ENCODE peak calls at places on chromosomes 13 and 19, in five cellular contexts. O is BJ, R is IMR-90, B is OCI-LY7, A is mucosa of descending colon. S is an unnamed sample.
A peak's percentile ranks its signal among the peaks of the same experiment; 100 is the strongest.

GRCh38 chr13:42574011-42574410 is at the start of gene TNFSF11:
- DNase-seq in A (peak; percentile 13), B (no peak), R (no peak), O (no peak), S (no peak)

GRCh38 chr19:17260842-17261325 is 3.7 kb downstream of the USHBP1 start:
- DNase-seq in B (peak; percentile 93), A (peak; percentile 88), O (no peak), R (peak; percentile 64), S (no peak)

GRCh38 chr13:109729031-109729870 is 57.1 kb downstream of the IRS2 start:
- DNase-seq in A (no peak), R (no peak), B (no peak), O (no peak), S (peak; percentile 56)

GRCh38 chr13:112069727-112070300 is 2.9 kb downstream of the SOX1 start:
- DNase-seq in A (no peak), R (no peak), O (no peak), B (no peak), S (no peak)

GRCh38 chr19:53537126-53537522 is 821 bp upstream of the ZNF331 start:
- DNase-seq in R (no peak), A (no peak), O (no peak), B (no peak), S (no peak)

GRCh38 chr13:27168870-27169525 is 2.6 kb downstream of the USP12 start:
- DNase-seq in B (no peak), A (peak; percentile 59), R (peak; percentile 39), O (no peak), S (no peak)

GRCh38 chr19:7857727-7858701 is 16.2 kb downstream of the PRR36 start:
- DNase-seq in A (no peak), B (peak; percentile 67), R (no peak), O (no peak), S (no peak)

GRCh38 chr19:7795555-7796161 is 32.6 kb downstream of the CLEC4M start:
- DNase-seq in O (no peak), A (no peak), R (peak; percentile 78), B (no peak), S (no peak)

GRCh38 chr13:94657167-94657566 is 55.2 kb downstream of the SOX21 start:
- DNase-seq in B (no peak), O (no peak), R (peak; percentile 57), A (no peak), S (no peak)

GRCh38 chr19:29012457-29012856 is 200.5 kb downstream of the UQCRFS1 start:
- DNase-seq in A (no peak), B (no peak), R (no peak), O (no peak), S (no peak)

GRCh38 chr19:16435999-16436650 is 35.6 kb downstream of the EPS15L1 start:
- DNase-seq in R (no peak), A (no peak), B (no peak), O (no peak), S (no peak)

GRCh38 chr13:40667622-40667978 is 1.2 kb upstream of the FOXO1 start:
- DNase-seq in A (peak; percentile 50), R (no peak), O (no peak), B (no peak), S (no peak)

GRCh38 chr13:34719060-34719875 is 222.8 kb upstream of the NBEA start:
- DNase-seq in R (no peak), O (no peak), A (no peak), B (no peak), S (peak; percentile 98)

GRCh38 chr13:110266983-110267382 is 40.0 kb downstream of the COL4A1 start:
- DNase-seq in R (no peak), A (no peak), B (no peak), O (no peak), S (no peak)

GRCh38 chr13:99031725-99032298 is 53.9 kb upstream of the DOCK9 start:
- DNase-seq in A (no peak), B (no peak), O (no peak), R (no peak), S (no peak)

GRCh38 chr19:23065306-23065705 is 51.5 kb upstream of the ZNF730 start:
- DNase-seq in A (no peak), O (no peak), R (no peak), B (no peak), S (no peak)

GRCh38 chr19:23071087-23071511 is 45.7 kb upstream of the ZNF730 start:
- DNase-seq in A (no peak), R (peak; percentile 3), O (no peak), B (no peak), S (no peak)

GRCh38 chr19:23075031-23075733 is 41.6 kb upstream of the ZNF730 start:
- DNase-seq in O (no peak), B (peak; percentile 90), A (peak; percentile 58), R (peak; percentile 72), S (peak; percentile 52)

GRCh38 chr19:23070353-23070781 is 46.5 kb upstream of the ZNF730 start:
- DNase-seq in R (peak; percentile 15), O (no peak), B (no peak), A (peak; percentile 18), S (peak; percentile 13)
- TF ChIP-seq CTCF in R (peak; percentile 35), O (peak; percentile 61), B (peak; percentile 31), A (no peak), S (peak; percentile 71)

GRCh38 chr13:62633448-62633847 is 1217.8 kb upstream of the PCDH20 start:
- DNase-seq in B (no peak), A (no peak), O (no peak), R (no peak), S (no peak)
- H3K4me3 ChIP-seq in B (no peak overlapping the region), A (no peak overlapping the region), O (no peak overlapping the region), R (no peak overlapping the region), S (no peak overlapping the region)

DNA sequence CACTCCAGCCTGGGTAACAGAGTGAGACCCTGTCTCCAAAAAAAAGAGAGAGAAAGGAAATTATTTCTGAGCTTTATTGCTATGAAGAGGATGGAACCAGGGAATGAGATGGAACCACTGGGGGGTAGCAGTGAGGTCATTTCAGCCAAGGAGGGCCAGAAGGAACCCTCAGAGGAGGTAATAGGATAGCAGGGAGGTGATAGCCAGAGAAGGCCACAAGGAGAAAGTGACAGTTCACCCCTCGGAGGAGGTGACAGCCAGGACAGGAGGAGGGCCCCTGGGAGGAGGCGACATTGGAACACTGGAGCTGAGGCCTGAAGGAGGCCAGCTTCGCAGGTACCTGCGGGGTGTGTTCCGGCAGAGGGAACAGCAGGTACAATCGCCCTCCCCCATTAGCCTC is 695 bp upstream of the PGPEP1 start:
- DNase-seq in O (no peak), A (no peak), B (peak; percentile 53), R (peak; percentile 25), S (no peak)
- TF ChIP-seq CTCF in O (peak; percentile 26), A (no peak), B (peak; percentile 68), R (peak; percentile 28), S (peak; percentile 44)

GRCh38 chr13:28489536-28489935 is 5.4 kb downstream of the FLT1 start:
- DNase-seq in B (no peak), R (peak; percentile 45), A (no peak), O (peak; percentile 41), S (no peak)
- H3K4me3 ChIP-seq in B (no peak overlapping the region), R (no peak overlapping the region), A (no peak overlapping the region), O (no peak overlapping the region), S (no peak overlapping the region)

DNA sequence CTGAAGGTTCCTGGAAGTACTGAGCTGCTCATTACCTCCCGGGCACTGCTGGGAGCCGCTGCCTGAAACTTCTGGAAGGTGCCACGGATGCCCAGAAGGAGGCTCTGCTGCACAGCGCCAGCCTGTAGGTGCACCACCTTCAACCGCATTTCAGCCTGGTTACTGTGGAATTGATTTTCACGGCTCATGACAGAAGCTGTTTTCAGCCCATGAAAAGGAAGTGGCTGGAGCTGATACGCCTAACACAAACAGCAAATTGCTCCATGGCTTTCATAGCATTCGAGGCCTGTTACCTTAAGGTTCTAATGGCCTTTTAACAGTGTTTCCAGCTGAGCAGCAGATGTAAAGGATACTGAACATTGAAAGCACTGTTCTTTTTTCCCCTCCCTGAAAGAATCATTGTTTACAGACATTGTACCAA is 22.0 kb downstream of the GPC6 start:
- DNase-seq in A (no peak), O (no peak), R (peak; percentile 35), B (peak; percentile 2), S (peak; percentile 61)
- TF ChIP-seq CTCF in A (no peak), O (peak; percentile 33), R (no peak), B (peak; percentile 16), S (peak; percentile 85)

GRCh38 chr19:13104848-13105646 is 2.4 kb upstream of the LYL1 start:
- DNase-seq in B (peak; percentile 75), R (no peak), O (no peak), A (peak; percentile 26), S (no peak)
- H3K4me3 ChIP-seq in B (peak overlapping the region; percentile 83), R (no peak overlapping the region), O (no peak overlapping the region), A (no peak overlapping the region), S (no peak overlapping the region)

S was measured in retinal pigment epithelial cell.